ENCODE peak calls at places on chromosomes 2 and 18, in six cellular contexts. One of them, this sample, is unnamed.

GRCh38 chr18:25335676-25336075 is 16.3 kb downstream of the ZNF521 start:
- DNase-seq in left ventricle myocardium inferior: no peak
- DNase-seq in ovary: no peak
- DNase-seq in adrenal gland: peak
- DNase-seq in thoracic aorta: no peak
- DNase-seq in fibroblast of lung: no peak
- DNase-seq in this sample: no peak

GRCh38 chr2:190359896-190360376 is 16.5 kb downstream of the INPP1 start:
- DNase-seq in adrenal gland: peak
- DNase-seq in ovary: peak
- DNase-seq in thoracic aorta: peak
- DNase-seq in fibroblast of lung: peak
- DNase-seq in left ventricle myocardium inferior: peak
- DNase-seq in this sample: peak

GRCh38 chr2:233676046-233676445 is 4.3 kb downstream of the UGT1A9 start:
- DNase-seq in fibroblast of lung: no peak
- DNase-seq in thoracic aorta: no peak
- DNase-seq in adrenal gland: no peak
- DNase-seq in left ventricle myocardium inferior: no peak
- DNase-seq in ovary: no peak
- DNase-seq in this sample: no peak

GRCh38 chr2:120287183-120288015 is 34.7 kb downstream of the RALB start:
- DNase-seq in adrenal gland: no peak
- DNase-seq in fibroblast of lung: peak
- DNase-seq in ovary: no peak
- DNase-seq in left ventricle myocardium inferior: no peak
- DNase-seq in thoracic aorta: no peak
- DNase-seq in this sample: no peak

GRCh38 chr2:9146656-9147055 is 60.0 kb upstream of the ASAP2 start:
- DNase-seq in ovary: no peak
- DNase-seq in adrenal gland: no peak
- DNase-seq in fibroblast of lung: no peak
- DNase-seq in thoracic aorta: no peak
- DNase-seq in left ventricle myocardium inferior: no peak
- DNase-seq in this sample: no peak

GRCh38 chr2:54081574-54081973 is 33.8 kb upstream of the ACYP2 start:
- DNase-seq in fibroblast of lung: no peak
- DNase-seq in left ventricle myocardium inferior: no peak
- DNase-seq in thoracic aorta: no peak
- DNase-seq in adrenal gland: no peak
- DNase-seq in ovary: no peak
- DNase-seq in this sample: no peak

GRCh38 chr2:167144179-167144898 is 256.1 kb downstream of the XIRP2 start:
- DNase-seq in fibroblast of lung: peak
- DNase-seq in ovary: no peak
- DNase-seq in thoracic aorta: no peak
- DNase-seq in adrenal gland: no peak
- DNase-seq in left ventricle myocardium inferior: no peak
- DNase-seq in this sample: no peak

GRCh38 chr2:157302492-157303099 is 23.0 kb downstream of the ERMN start:
- DNase-seq in fibroblast of lung: peak
- DNase-seq in left ventricle myocardium inferior: no peak
- DNase-seq in adrenal gland: peak
- DNase-seq in thoracic aorta: no peak
- DNase-seq in ovary: no peak
- DNase-seq in this sample: no peak

GRCh38 chr2:191436368-191437055 is 191.3 kb downstream of the MYO1B start:
- DNase-seq in left ventricle myocardium inferior: no peak
- DNase-seq in adrenal gland: no peak
- DNase-seq in thoracic aorta: no peak
- DNase-seq in ovary: no peak
- DNase-seq in fibroblast of lung: no peak
- DNase-seq in this sample: no peak

GRCh38 chr2:235098736-235099494 is 147.1 kb downstream of the SH3BP4 start:
- DNase-seq in left ventricle myocardium inferior: no peak
- DNase-seq in ovary: no peak
- DNase-seq in fibroblast of lung: peak
- DNase-seq in thoracic aorta: no peak
- DNase-seq in adrenal gland: no peak
- DNase-seq in this sample: no peak

GRCh38 chr2:146981921-146982320 is 862.9 kb upstream of the ACVR2A start:
- DNase-seq in adrenal gland: no peak
- DNase-seq in ovary: no peak
- DNase-seq in left ventricle myocardium inferior: no peak
- DNase-seq in thoracic aorta: no peak
- DNase-seq in fibroblast of lung: no peak
- DNase-seq in this sample: no peak

GRCh38 chr2:132998221-132998620 is 328.2 kb upstream of the LYPD1 start:
- DNase-seq in fibroblast of lung: no peak
- DNase-seq in ovary: no peak
- DNase-seq in thoracic aorta: no peak
- DNase-seq in adrenal gland: no peak
- DNase-seq in left ventricle myocardium inferior: no peak
- DNase-seq in this sample: no peak

GRCh38 chr2:239252433-239253200 is 148.2 kb downstream of the HDAC4 start:
- DNase-seq in ovary: no peak
- DNase-seq in adrenal gland: peak
- DNase-seq in fibroblast of lung: peak
- DNase-seq in thoracic aorta: no peak
- DNase-seq in left ventricle myocardium inferior: peak
- DNase-seq in this sample: peak

GRCh38 chr2:74910245-74910644 is 48.2 kb upstream of the POLE4 start:
- DNase-seq in thoracic aorta: no peak
- DNase-seq in left ventricle myocardium inferior: no peak
- DNase-seq in adrenal gland: no peak
- DNase-seq in fibroblast of lung: no peak
- DNase-seq in ovary: no peak
- DNase-seq in this sample: no peak

GRCh38 chr2:216839626-216840132 is 20.2 kb downstream of the TNP1 start:
- DNase-seq in fibroblast of lung: no peak
- DNase-seq in left ventricle myocardium inferior: no peak
- DNase-seq in ovary: no peak
- DNase-seq in adrenal gland: no peak
- DNase-seq in thoracic aorta: no peak
- DNase-seq in this sample: no peak

GRCh38 chr2:43131051-43131889 is 95.1 kb downstream of the ZFP36L2 start:
- DNase-seq in adrenal gland: peak
- DNase-seq in thoracic aorta: peak
- DNase-seq in ovary: no peak
- DNase-seq in fibroblast of lung: peak
- DNase-seq in left ventricle myocardium inferior: peak
- DNase-seq in this sample: peak

GRCh38 chr2:69571189-69571588 is 72.3 kb downstream of the AAK1 start:
- DNase-seq in adrenal gland: no peak
- DNase-seq in fibroblast of lung: no peak
- DNase-seq in ovary: no peak
- DNase-seq in thoracic aorta: no peak
- DNase-seq in left ventricle myocardium inferior: no peak
- DNase-seq in this sample: no peak

GRCh38 chr2:1742680-1743395 is 1.5 kb downstream of the PXDN start:
- DNase-seq in fibroblast of lung: peak
- DNase-seq in thoracic aorta: no peak
- DNase-seq in left ventricle myocardium inferior: peak
- DNase-seq in ovary: peak
- DNase-seq in adrenal gland: peak
- DNase-seq in this sample: peak

GRCh38 chr18:47756364-47757016 is 174.0 kb downstream of the SMAD2 start:
- DNase-seq in thoracic aorta: no peak
- DNase-seq in fibroblast of lung: peak
- DNase-seq in ovary: no peak
- DNase-seq in left ventricle myocardium inferior: peak
- DNase-seq in adrenal gland: peak
- DNase-seq in this sample: no peak

GRCh38 chr18:10750386-10751035 is 224.7 kb downstream of the NAPG start:
- DNase-seq in thoracic aorta: no peak
- DNase-seq in adrenal gland: no peak
- DNase-seq in ovary: no peak
- DNase-seq in left ventricle myocardium inferior: no peak
- DNase-seq in fibroblast of lung: no peak
- DNase-seq in this sample: no peak

GRCh38 chr18:64982414-64983096 is 768.3 kb upstream of the CDH7 start:
- DNase-seq in fibroblast of lung: no peak
- DNase-seq in thoracic aorta: no peak
- DNase-seq in adrenal gland: no peak
- DNase-seq in ovary: no peak
- DNase-seq in left ventricle myocardium inferior: no peak
- DNase-seq in this sample: no peak

GRCh38 chr2:179817181-179817841 is 44.1 kb downstream of the ZNF385B start:
- DNase-seq in adrenal gland: no peak
- DNase-seq in fibroblast of lung: peak
- DNase-seq in thoracic aorta: no peak
- DNase-seq in ovary: no peak
- DNase-seq in left ventricle myocardium inferior: no peak
- DNase-seq in this sample: no peak

GRCh38 chr2:216695401-216695821 is at the start of gene IGFBP5:
- DNase-seq in fibroblast of lung: peak
- DNase-seq in thoracic aorta: peak
- DNase-seq in ovary: peak
- DNase-seq in adrenal gland: peak
- DNase-seq in left ventricle myocardium inferior: peak
- DNase-seq in this sample: peak

GRCh38 chr2:177832611-177833133 is 239.9 kb downstream of the PDE11A start:
- DNase-seq in left ventricle myocardium inferior: no peak
- DNase-seq in fibroblast of lung: no peak
- DNase-seq in ovary: no peak
- DNase-seq in thoracic aorta: no peak
- DNase-seq in adrenal gland: no peak
- DNase-seq in this sample: no peak

GRCh38 chr2:11658208-11658607 is 11.8 kb downstream of the NTSR2 start:
- DNase-seq in left ventricle myocardium inferior: no peak
- DNase-seq in ovary: no peak
- DNase-seq in thoracic aorta: no peak
- DNase-seq in adrenal gland: no peak
- DNase-seq in fibroblast of lung: no peak
- DNase-seq in this sample: no peak

GRCh38 chr2:14451312-14451711 is 181.2 kb upstream of the LRATD1 start:
- DNase-seq in fibroblast of lung: no peak
- DNase-seq in ovary: no peak
- DNase-seq in adrenal gland: no peak
- DNase-seq in thoracic aorta: no peak
- DNase-seq in left ventricle myocardium inferior: no peak
- DNase-seq in this sample: no peak
- TF ChIP-seq CTCF in fibroblast of lung: no peak
- TF ChIP-seq CTCF in ovary: no peak
- TF ChIP-seq CTCF in adrenal gland: no peak
- TF ChIP-seq CTCF in thoracic aorta: no peak
- TF ChIP-seq CTCF in left ventricle myocardium inferior: no peak
- TF ChIP-seq CTCF in this sample: no peak

GRCh38 chr18:45722899-45723298 is 1.1 kb upstream of the SLC14A1 start:
- DNase-seq in left ventricle myocardium inferior: peak
- DNase-seq in fibroblast of lung: peak
- DNase-seq in ovary: peak
- DNase-seq in adrenal gland: peak
- DNase-seq in thoracic aorta: no peak
- DNase-seq in this sample: peak

GRCh38 chr18:45724591-45724990 is 610 bp downstream of the SLC14A1 start:
- DNase-seq in ovary: no peak
- DNase-seq in thoracic aorta: no peak
- DNase-seq in left ventricle myocardium inferior: no peak
- DNase-seq in fibroblast of lung: no peak
- DNase-seq in adrenal gland: no peak
- DNase-seq in this sample: no peak

GRCh38 chr18:45727068-45727467 is 3.1 kb downstream of the SLC14A1 start:
- DNase-seq in adrenal gland: no peak
- DNase-seq in left ventricle myocardium inferior: no peak
- DNase-seq in ovary: no peak
- DNase-seq in thoracic aorta: no peak
- DNase-seq in fibroblast of lung: no peak
- DNase-seq in this sample: no peak

GRCh38 chr18:45726603-45727002 is 2.6 kb downstream of the SLC14A1 start:
- DNase-seq in adrenal gland: no peak
- DNase-seq in ovary: no peak
- DNase-seq in fibroblast of lung: peak
- DNase-seq in left ventricle myocardium inferior: no peak
- DNase-seq in thoracic aorta: no peak
- DNase-seq in this sample: no peak

GRCh38 chr18:45723921-45724320 is at the start of gene SLC14A1:
- DNase-seq in left ventricle myocardium inferior: no peak
- DNase-seq in thoracic aorta: no peak
- DNase-seq in ovary: no peak
- DNase-seq in adrenal gland: no peak
- DNase-seq in fibroblast of lung: no peak
- DNase-seq in this sample: no peak
- H3K27ac ChIP-seq in left ventricle myocardium inferior: no peak
- H3K27ac ChIP-seq in thoracic aorta: peak
- H3K27ac ChIP-seq in ovary: no peak
- H3K27ac ChIP-seq in adrenal gland: no peak
- H3K27ac ChIP-seq in fibroblast of lung: no peak
- H3K27ac ChIP-seq in this sample: no peak

GRCh38 chr2:30147715-30148611 is 1.2 kb downstream of the YPEL5 start:
- DNase-seq in adrenal gland: peak
- DNase-seq in fibroblast of lung: peak
- DNase-seq in thoracic aorta: peak
- DNase-seq in left ventricle myocardium inferior: peak
- DNase-seq in ovary: peak
- DNase-seq in this sample: peak
- TF ChIP-seq CTCF in adrenal gland: no peak
- TF ChIP-seq CTCF in fibroblast of lung: peak
- TF ChIP-seq CTCF in thoracic aorta: peak
- TF ChIP-seq CTCF in left ventricle myocardium inferior: peak
- TF ChIP-seq CTCF in ovary: no peak
- TF ChIP-seq CTCF in this sample: peak

GRCh38 chr18:22542400-22542835 is 124.7 kb upstream of the CTAGE1 start:
- DNase-seq in ovary: peak
- DNase-seq in thoracic aorta: no peak
- DNase-seq in adrenal gland: peak
- DNase-seq in fibroblast of lung: peak
- DNase-seq in left ventricle myocardium inferior: peak
- DNase-seq in this sample: no peak

GRCh38 chr18:22546905-22547304 is 129.2 kb upstream of the CTAGE1 start:
- DNase-seq in thoracic aorta: no peak
- DNase-seq in adrenal gland: no peak
- DNase-seq in ovary: no peak
- DNase-seq in left ventricle myocardium inferior: no peak
- DNase-seq in fibroblast of lung: no peak
- DNase-seq in this sample: no peak

GRCh38 chr18:22545091-22545795 is 127.5 kb upstream of the CTAGE1 start:
- DNase-seq in fibroblast of lung: no peak
- DNase-seq in left ventricle myocardium inferior: no peak
- DNase-seq in ovary: no peak
- DNase-seq in thoracic aorta: no peak
- DNase-seq in adrenal gland: no peak
- DNase-seq in this sample: peak

GRCh38 chr18:22543764-22544163 is 126.0 kb upstream of the CTAGE1 start:
- DNase-seq in ovary: no peak
- DNase-seq in thoracic aorta: no peak
- DNase-seq in left ventricle myocardium inferior: peak
- DNase-seq in adrenal gland: no peak
- DNase-seq in fibroblast of lung: no peak
- DNase-seq in this sample: peak

DNA sequence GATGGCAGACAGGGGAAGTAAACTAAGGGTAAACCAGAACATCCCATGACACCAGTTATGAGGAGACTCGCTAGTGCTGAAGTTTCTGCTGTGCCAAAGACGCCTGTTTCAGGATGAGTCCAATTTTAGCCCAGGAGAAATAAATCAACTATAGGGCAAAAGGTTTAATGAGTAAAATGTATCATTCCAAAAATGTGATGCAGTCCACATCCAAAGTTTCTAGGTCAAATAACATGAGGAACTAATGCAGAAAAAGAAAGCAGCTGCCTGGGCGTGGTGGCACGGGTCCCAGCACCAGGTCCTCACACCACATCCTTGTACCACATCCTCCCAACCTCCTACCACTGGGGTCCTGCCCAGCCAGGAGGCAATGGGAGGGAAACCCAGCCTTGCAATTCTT is 126.9 kb upstream of the CTAGE1 start:
- DNase-seq in fibroblast of lung: no peak
- DNase-seq in ovary: no peak
- DNase-seq in thoracic aorta: no peak
- DNase-seq in adrenal gland: no peak
- DNase-seq in left ventricle myocardium inferior: no peak
- DNase-seq in this sample: no peak
- H3K27ac ChIP-seq in fibroblast of lung: no peak
- H3K27ac ChIP-seq in ovary: no peak
- H3K27ac ChIP-seq in thoracic aorta: no peak
- H3K27ac ChIP-seq in adrenal gland: peak
- H3K27ac ChIP-seq in left ventricle myocardium inferior: no peak
- H3K27ac ChIP-seq in this sample: no peak